ENCODE peak calls at places on chromosomes 1 and 21, in six cellular contexts. One of them, this sample, is unnamed.

GRCh38 chr1:151327903-151328674 is 873 bp upstream of the PI4KB start:
- DNase-seq in transverse colon: peak
- DNase-seq in H1: peak
- DNase-seq in K562: peak
- DNase-seq in suprapubic skin: no peak
- DNase-seq in sigmoid colon: no peak
- DNase-seq in this sample: no peak

GRCh38 chr1:162033445-162033844 is 9.8 kb upstream of the OLFML2B start:
- DNase-seq in K562: no peak
- DNase-seq in suprapubic skin: no peak
- DNase-seq in transverse colon: no peak
- DNase-seq in sigmoid colon: peak
- DNase-seq in H1: no peak
- DNase-seq in this sample: no peak

GRCh38 chr1:244704107-244704506 is 51.2 kb downstream of the DESI2 start:
- DNase-seq in suprapubic skin: no peak
- DNase-seq in H1: no peak
- DNase-seq in K562: no peak
- DNase-seq in sigmoid colon: no peak
- DNase-seq in transverse colon: no peak
- DNase-seq in this sample: no peak

GRCh38 chr1:238558156-238558555 is 667.4 kb upstream of the ZP4 start:
- DNase-seq in H1: no peak
- DNase-seq in sigmoid colon: no peak
- DNase-seq in transverse colon: no peak
- DNase-seq in suprapubic skin: no peak
- DNase-seq in K562: no peak
- DNase-seq in this sample: no peak

GRCh38 chr1:209202826-209203439 is 380.6 kb upstream of the CAMK1G start:
- DNase-seq in sigmoid colon: no peak
- DNase-seq in transverse colon: no peak
- DNase-seq in suprapubic skin: no peak
- DNase-seq in H1: no peak
- DNase-seq in K562: peak
- DNase-seq in this sample: no peak

GRCh38 chr1:61589382-61589765 is 135.6 kb downstream of the TM2D1 start:
- DNase-seq in K562: no peak
- DNase-seq in transverse colon: no peak
- DNase-seq in H1: peak
- DNase-seq in suprapubic skin: no peak
- DNase-seq in sigmoid colon: no peak
- DNase-seq in this sample: no peak

GRCh38 chr1:1181129-1181937 is 7.7 kb downstream of the TTLL10 start:
- DNase-seq in K562: no peak
- DNase-seq in transverse colon: peak
- DNase-seq in H1: no peak
- DNase-seq in sigmoid colon: no peak
- DNase-seq in suprapubic skin: peak
- DNase-seq in this sample: peak

GRCh38 chr1:151862604-151863003 is 9.1 kb upstream of the THEM5 start:
- DNase-seq in sigmoid colon: no peak
- DNase-seq in H1: no peak
- DNase-seq in transverse colon: no peak
- DNase-seq in K562: peak
- DNase-seq in suprapubic skin: no peak
- DNase-seq in this sample: no peak

GRCh38 chr1:117014209-117014608 is 12.6 kb downstream of the CD101 start:
- DNase-seq in sigmoid colon: no peak
- DNase-seq in transverse colon: no peak
- DNase-seq in K562: no peak
- DNase-seq in H1: no peak
- DNase-seq in suprapubic skin: no peak
- DNase-seq in this sample: no peak

GRCh38 chr1:71623888-71624287 is 543.1 kb upstream of the ZRANB2 start:
- DNase-seq in sigmoid colon: no peak
- DNase-seq in K562: no peak
- DNase-seq in transverse colon: no peak
- DNase-seq in H1: no peak
- DNase-seq in suprapubic skin: no peak
- DNase-seq in this sample: no peak
- TF ChIP-seq EP300 in sigmoid colon: no peak
- TF ChIP-seq EP300 in K562: no peak
- TF ChIP-seq EP300 in transverse colon: no peak
- TF ChIP-seq EP300 in H1: no peak
- TF ChIP-seq EP300 in suprapubic skin: no peak
- TF ChIP-seq EP300 in this sample: no peak

GRCh38 chr21:41753001-41753725 is 13.7 kb downstream of the RIPK4 start:
- DNase-seq in H1: no peak
- DNase-seq in sigmoid colon: no peak
- DNase-seq in K562: no peak
- DNase-seq in transverse colon: no peak
- DNase-seq in suprapubic skin: no peak
- DNase-seq in this sample: no peak

GRCh38 chr21:41752231-41752681 is 14.6 kb downstream of the RIPK4 start:
- DNase-seq in K562: peak
- DNase-seq in H1: no peak
- DNase-seq in sigmoid colon: no peak
- DNase-seq in transverse colon: no peak
- DNase-seq in suprapubic skin: no peak
- DNase-seq in this sample: peak

GRCh38 chr21:41750051-41750450 is 16.8 kb downstream of the RIPK4 start:
- DNase-seq in H1: no peak
- DNase-seq in transverse colon: no peak
- DNase-seq in K562: no peak
- DNase-seq in suprapubic skin: no peak
- DNase-seq in sigmoid colon: no peak
- DNase-seq in this sample: no peak

GRCh38 chr21:41750532-41751151 is 16.2 kb downstream of the RIPK4 start:
- DNase-seq in K562: no peak
- DNase-seq in transverse colon: no peak
- DNase-seq in sigmoid colon: no peak
- DNase-seq in suprapubic skin: no peak
- DNase-seq in H1: no peak
- DNase-seq in this sample: peak

DNA sequence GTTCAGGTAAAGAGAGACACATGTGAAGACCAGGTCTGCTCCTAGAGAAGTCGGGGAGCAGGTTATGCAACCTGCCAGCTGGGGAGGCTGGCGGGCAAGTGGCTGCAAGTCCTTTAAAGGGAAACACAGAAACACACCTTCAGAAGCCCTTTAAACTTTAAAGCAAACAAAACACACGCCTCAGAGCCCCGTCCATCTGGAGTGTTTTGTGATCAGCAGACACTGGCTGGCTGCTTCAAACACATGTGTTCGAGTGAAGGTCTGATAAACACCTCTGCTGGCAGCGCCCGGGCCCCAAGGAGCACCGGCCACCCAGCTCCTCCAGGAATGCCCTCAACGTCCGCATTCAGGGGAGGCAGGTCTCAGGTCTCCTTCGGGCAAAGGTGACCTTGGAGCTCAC is 15.2 kb downstream of the RIPK4 start:
- DNase-seq in K562: no peak
- DNase-seq in sigmoid colon: no peak
- DNase-seq in H1: no peak
- DNase-seq in suprapubic skin: no peak
- DNase-seq in transverse colon: no peak
- DNase-seq in this sample: peak
- TF ChIP-seq POLR2AphosphoS5 in K562: no peak
- TF ChIP-seq POLR2AphosphoS5 in sigmoid colon: no peak
- TF ChIP-seq POLR2AphosphoS5 in H1: no peak
- TF ChIP-seq POLR2AphosphoS5 in suprapubic skin: no peak
- TF ChIP-seq POLR2AphosphoS5 in transverse colon: no peak
- TF ChIP-seq POLR2AphosphoS5 in this sample: no peak

DNA sequence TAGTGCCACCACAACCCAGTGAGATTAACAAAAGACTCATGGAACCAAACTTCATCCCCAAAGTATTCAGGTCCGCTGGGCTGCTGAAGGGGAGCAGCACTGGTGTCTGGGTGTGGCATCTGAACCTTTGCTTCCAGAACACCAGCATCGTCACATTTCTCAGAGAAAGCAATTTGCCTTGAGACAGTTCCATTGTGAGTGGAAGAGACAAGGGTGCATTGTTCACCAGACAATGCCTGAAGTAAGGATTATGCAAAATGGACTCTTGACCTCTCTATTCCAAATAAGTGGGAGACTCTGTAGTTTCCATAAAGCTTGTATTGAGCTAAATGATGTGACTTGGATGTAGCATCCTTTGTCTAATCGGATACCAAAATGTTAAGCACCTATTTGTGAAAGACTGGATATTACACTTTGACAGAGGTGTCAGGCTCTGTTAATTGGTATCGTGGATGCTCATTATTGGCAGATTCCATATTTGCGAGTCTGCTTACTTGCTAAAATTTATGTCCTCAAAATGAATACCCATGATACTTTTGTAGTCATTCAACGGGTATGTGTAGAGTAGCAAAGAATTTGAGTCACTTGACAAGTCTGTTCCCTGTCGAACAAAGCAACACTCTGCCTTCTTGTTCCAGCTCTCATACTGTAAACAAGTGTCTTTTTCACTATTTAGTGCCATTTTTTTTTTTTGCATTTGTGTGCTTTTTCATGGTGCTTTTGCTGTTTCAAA is 75.6 kb downstream of the MRPS6 start:
- DNase-seq in sigmoid colon: peak
- DNase-seq in H1: no peak
- DNase-seq in K562: no peak
- DNase-seq in transverse colon: no peak
- DNase-seq in suprapubic skin: no peak
- DNase-seq in this sample: no peak
- TF ChIP-seq EP300 in sigmoid colon: no peak
- TF ChIP-seq EP300 in H1: no peak
- TF ChIP-seq EP300 in K562: no peak
- TF ChIP-seq EP300 in transverse colon: no peak
- TF ChIP-seq EP300 in suprapubic skin: no peak
- TF ChIP-seq EP300 in this sample: no peak

DNA sequence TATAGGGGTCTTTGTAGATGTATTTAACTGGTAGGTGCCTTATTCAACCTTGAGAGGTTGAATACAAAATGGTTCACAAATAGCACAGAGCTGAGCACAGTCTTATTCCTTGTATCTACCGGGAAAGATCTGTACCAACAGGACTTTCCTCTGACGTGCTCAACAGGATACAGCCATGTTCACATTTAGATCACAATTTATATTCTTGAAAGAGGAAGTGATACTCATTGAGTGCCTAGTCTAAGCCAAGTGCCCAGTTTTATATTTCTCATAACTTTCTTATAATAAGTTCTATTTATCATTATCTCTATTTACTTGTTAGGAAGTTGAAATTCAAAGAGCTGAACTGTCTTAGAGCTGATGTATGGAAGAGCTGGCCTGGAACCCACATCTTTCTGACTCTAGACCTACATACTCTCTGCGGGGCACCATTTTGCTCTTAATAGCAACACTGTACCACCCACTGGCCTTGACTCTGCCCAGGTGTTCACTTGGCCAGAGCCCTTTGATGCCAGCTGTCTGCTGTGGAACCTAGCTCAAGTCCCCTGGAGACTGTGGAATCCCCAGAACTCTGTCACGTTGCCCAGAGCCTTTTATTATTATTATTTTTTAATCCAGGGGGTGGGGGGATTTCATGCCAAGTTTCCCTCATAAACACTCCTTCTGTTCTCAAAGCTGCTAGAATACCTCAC is 156.2 kb downstream of the TPR start:
- DNase-seq in suprapubic skin: no peak
- DNase-seq in sigmoid colon: no peak
- DNase-seq in transverse colon: no peak
- DNase-seq in K562: no peak
- DNase-seq in H1: no peak
- DNase-seq in this sample: no peak
- TF ChIP-seq POLR2AphosphoS5 in suprapubic skin: no peak
- TF ChIP-seq POLR2AphosphoS5 in sigmoid colon: no peak
- TF ChIP-seq POLR2AphosphoS5 in transverse colon: no peak
- TF ChIP-seq POLR2AphosphoS5 in K562: no peak
- TF ChIP-seq POLR2AphosphoS5 in H1: no peak
- TF ChIP-seq POLR2AphosphoS5 in this sample: no peak

DNA sequence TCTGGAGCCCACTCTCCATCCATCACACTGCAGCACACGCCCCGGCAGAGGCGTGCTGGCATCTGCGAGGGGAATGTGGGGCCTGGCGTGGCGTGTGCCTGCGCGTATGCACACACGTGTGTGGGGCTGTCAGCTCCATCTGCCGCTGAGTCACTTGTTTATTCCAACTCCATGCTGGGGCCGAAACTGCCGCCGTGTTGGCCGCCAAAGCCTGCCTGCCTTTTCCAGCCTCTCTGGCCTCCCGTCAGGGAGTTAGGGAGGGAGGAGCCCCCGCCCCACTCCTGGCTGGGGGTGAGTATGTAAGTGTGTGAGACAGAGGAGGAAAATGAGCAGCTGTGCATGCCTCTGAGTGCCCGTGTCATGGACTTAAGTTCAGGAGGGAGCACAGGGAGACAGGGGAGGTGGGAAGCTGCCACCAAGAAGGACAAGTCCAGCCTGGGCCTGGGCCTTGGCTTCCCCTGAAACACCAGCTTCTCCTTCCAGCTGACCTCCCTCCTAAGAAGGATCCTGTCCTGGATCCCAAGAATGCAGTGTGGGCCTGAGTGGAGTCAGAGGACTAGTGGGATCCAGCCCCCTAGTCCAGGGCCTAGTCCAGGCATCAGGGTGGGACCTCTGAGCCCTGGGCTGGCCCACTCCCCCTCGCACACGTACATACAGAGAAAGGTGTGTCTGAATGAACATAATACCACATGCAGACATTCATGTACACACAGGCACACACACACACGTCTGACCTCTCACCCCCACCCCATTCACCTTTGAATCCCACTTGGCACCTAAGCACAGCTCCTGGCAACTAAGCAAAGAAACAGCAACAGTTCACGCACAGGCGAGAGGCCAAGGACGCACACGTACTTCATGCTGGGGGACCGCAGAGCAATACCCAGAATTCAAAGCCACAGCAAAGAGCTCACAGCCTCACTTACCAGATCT is 24.7 kb downstream of the MEF2D start:
- DNase-seq in transverse colon: peak
- DNase-seq in H1: no peak
- DNase-seq in suprapubic skin: peak
- DNase-seq in sigmoid colon: peak
- DNase-seq in K562: no peak
- DNase-seq in this sample: no peak
- TF ChIP-seq EP300 in transverse colon: peak
- TF ChIP-seq EP300 in H1: no peak
- TF ChIP-seq EP300 in suprapubic skin: peak
- TF ChIP-seq EP300 in sigmoid colon: peak
- TF ChIP-seq EP300 in K562: no peak
- TF ChIP-seq EP300 in this sample: peak

DNA sequence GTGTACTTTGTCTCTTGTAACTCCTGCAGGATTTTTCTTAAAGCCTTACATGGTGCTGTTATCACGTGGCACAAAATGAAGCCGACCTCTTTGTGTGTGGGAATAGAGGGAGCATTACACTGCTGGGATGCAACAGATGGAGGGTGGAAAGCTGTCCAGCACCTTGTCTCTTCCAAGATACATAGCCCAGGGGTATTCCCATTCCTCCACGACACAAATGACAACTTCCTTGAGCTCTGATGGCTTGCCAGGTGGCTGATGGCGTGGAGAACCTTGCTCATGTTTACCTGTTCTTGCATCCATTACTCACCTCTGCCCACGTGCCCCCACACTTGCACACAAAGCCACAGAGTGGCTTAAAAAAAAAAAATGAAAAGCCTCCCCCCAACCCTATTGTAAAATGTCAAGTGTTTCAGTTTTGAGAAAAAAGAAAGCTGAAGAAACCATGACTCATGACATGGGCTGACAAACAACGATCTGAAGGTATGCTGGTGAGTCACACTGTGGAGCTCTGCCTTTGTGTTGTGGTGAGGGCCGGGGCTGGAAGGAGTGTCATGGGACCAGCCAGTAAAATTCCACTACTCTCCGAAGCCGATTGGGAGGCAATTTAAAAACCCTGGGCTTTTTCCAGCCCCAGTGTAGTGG is 32.0 kb upstream of the ATP5PO start:
- DNase-seq in suprapubic skin: peak
- DNase-seq in transverse colon: peak
- DNase-seq in sigmoid colon: peak
- DNase-seq in K562: peak
- DNase-seq in H1: peak
- DNase-seq in this sample: no peak
- TF ChIP-seq POLR2AphosphoS5 in suprapubic skin: peak
- TF ChIP-seq POLR2AphosphoS5 in transverse colon: peak
- TF ChIP-seq POLR2AphosphoS5 in sigmoid colon: peak
- TF ChIP-seq POLR2AphosphoS5 in K562: peak
- TF ChIP-seq POLR2AphosphoS5 in H1: peak
- TF ChIP-seq POLR2AphosphoS5 in this sample: peak

This sample was measured in upper lobe of left lung.